ENCODE peak calls at places on chromosome 14, in six cellular contexts. Q, F, M, G, E and O are unnamed samples.

GRCh38 chr14:74611672-74612345 is at the start of gene LTBP2:
- DNase-seq in Q (no peak), F (peak; percentile 69), M (peak; percentile 56), G (no peak), E (no peak), O (peak; percentile 90)

GRCh38 chr14:103886304-103887169 is 39.2 kb upstream of the PPP1R13B start:
- DNase-seq in Q (no peak), F (peak; percentile 72), M (no peak), G (no peak), E (peak; percentile 57), O (no peak)

GRCh38 chr14:89828473-89829200 is 125.9 kb downstream of the EFCAB11 start:
- DNase-seq in Q (no peak), F (no peak), M (no peak), G (no peak), E (no peak), O (no peak)

GRCh38 chr14:75392686-75393641 is 34.9 kb upstream of the JDP2 start:
- DNase-seq in Q (no peak), F (no peak), M (no peak), G (no peak), E (no peak), O (no peak)

GRCh38 chr14:57999471-57999870 is 133.6 kb upstream of the SLC35F4 start:
- DNase-seq in Q (no peak), F (no peak), M (no peak), G (no peak), E (no peak), O (no peak)

GRCh38 chr14:35742448-35742847 is 66.6 kb downstream of the RALGAPA1 start:
- DNase-seq in Q (no peak), F (no peak), M (no peak), G (no peak), E (no peak), O (no peak)

GRCh38 chr14:29799718-29800117 is 127.9 kb downstream of the PRKD1 start:
- DNase-seq in Q (no peak), F (no peak), M (no peak), G (no peak), E (no peak), O (no peak)

GRCh38 chr14:20215196-20215595 is 8.3 kb upstream of the OR11H6 start:
- DNase-seq in Q (no peak), F (no peak), M (no peak), G (no peak), E (no peak), O (no peak)

GRCh38 chr14:54713364-54713763 is 146.4 kb downstream of the SAMD4A start:
- DNase-seq in Q (peak; percentile 78), F (no peak), M (no peak), G (no peak), E (no peak), O (no peak)

GRCh38 chr14:69879175-69880047 is at the start of gene SMOC1:
- DNase-seq in Q (no peak), F (peak; percentile 95), M (peak; percentile 90), G (peak; percentile 57), E (no peak), O (peak; percentile 84)

GRCh38 chr14:73778736-73779135 is 64.6 kb upstream of the PNMA1 start:
- DNase-seq in Q (no peak), F (no peak), M (no peak), G (no peak), E (no peak), O (no peak)

GRCh38 chr14:74085828-74086227 is 1.1 kb downstream of the LIN52 start:
- DNase-seq in Q (no peak), F (no peak), M (no peak), G (no peak), E (no peak), O (no peak)

DNA sequence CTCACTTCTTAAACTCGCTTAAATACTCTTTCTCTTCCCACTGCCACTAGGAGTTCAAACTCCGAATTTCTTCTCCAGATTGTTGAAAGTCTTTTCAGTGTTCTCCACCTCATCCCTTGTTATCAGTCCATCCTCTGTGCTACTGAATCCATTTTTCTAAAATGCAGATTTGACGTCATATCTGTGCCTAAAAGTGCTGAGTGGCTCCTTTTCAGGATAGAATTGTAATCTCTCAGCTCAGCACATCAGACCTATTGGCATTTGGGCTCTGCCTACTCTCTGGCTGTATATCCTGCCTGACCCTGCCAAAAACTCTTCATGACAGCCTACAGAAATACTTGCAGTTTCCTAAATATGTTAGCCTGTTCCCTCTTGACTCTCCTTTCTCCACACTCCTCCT is 1.0 kb upstream of the RABGGTA start:
- DNase-seq in Q (no peak), F (no peak), M (no peak), G (no peak), E (no peak), O (no peak)
- H3K27ac ChIP-seq in Q (no peak overlapping the region), F (no peak overlapping the region), M (no peak overlapping the region), G (no peak overlapping the region), E (no peak overlapping the region), O (peak overlapping the region; percentile 99)

DNA sequence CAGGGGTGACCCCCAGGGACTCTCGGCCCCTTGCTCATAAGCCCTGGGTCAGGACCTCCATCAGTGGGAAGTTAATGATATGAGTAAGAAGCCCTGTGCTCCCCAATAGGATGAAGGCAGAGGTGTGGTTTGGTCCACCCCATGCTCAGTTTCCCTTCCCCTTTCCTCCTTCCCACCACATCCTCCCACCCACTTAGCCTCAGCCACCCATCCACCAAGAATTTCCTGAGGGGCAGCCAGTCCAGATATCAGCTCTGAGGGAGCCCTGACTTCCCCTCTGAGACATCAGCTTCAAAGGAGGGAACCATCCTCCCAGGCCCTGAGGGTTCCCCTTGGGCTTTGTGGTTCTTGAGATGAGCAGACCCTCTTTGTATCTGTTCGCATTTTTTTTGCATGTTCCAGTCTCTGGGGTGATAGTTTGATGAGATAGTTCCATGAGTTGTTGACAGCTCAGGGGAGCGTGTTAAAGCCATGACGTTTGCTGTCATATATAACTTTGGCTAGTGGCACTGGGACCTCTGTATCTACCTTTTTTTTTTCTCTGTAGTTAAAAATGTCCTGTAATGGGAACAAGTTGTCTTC is 71.2 kb downstream of the LGMN start:
- DNase-seq in Q (no peak), F (no peak), M (no peak), G (no peak), E (no peak), O (no peak)
- H3K4me1 ChIP-seq in Q (peaks cover 6% of the 10 kb centered on the region), F (no peaks in the 10 kb centered on the region), M (no peaks in the 10 kb centered on the region), G (peaks cover 4% of the 10 kb centered on the region), E (no peaks in the 10 kb centered on the region), O (peaks cover 24% of the 10 kb centered on the region)

GRCh38 chr14:67514650-67515385 is 18.3 kb upstream of the PLEKHH1 start:
- DNase-seq in Q (peak; percentile 24), F (peak; percentile 70), M (no peak), G (peak; percentile 15), E (peak; percentile 23), O (peak; percentile 53)
- H3K27ac ChIP-seq in Q (no peak overlapping the region), F (no peak overlapping the region), M (no peak overlapping the region), G (no peak overlapping the region), E (peak overlapping the region; percentile 42), O (peak overlapping the region; percentile 59)

GRCh38 chr14:38143170-38143569 is 64.5 kb upstream of the SSTR1 start:
- DNase-seq in Q (no peak), F (no peak), M (no peak), G (no peak), E (no peak), O (no peak)
- H3K4me1 ChIP-seq in Q (no peaks in the 10 kb centered on the region), F (no peaks in the 10 kb centered on the region), M (no peaks in the 10 kb centered on the region), G (peaks cover 14% of the 10 kb centered on the region), E (peaks cover 1% of the 10 kb centered on the region), O (no peaks in the 10 kb centered on the region)

GRCh38 chr14:59547310-59547709 is 29.3 kb downstream of the CCDC175 start:
- DNase-seq in Q (no peak), F (no peak), M (no peak), G (no peak), E (no peak), O (no peak)
- H3K27ac ChIP-seq in Q (no peak overlapping the region), F (no peak overlapping the region), M (no peak overlapping the region), G (no peak overlapping the region), E (no peak overlapping the region), O (no peak overlapping the region)

DNA sequence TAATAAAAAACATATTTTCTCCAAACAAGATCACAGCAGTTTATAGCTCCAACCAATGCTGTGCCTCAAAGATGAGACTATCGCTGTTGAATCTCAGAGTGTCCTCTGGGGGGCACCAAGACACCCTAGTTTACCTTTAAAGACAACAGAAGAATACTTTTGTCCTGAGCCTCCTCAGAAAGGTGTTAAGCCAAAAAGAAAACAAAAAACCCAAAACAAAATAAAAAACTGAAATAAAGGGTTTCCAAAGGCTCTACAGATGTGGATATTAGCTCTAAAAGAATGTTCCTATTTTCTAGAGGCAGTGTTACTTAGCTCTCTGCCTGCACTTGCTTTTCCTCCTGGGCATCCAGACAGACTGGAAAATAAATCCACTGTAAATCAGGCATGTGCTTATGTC is 86.9 kb upstream of the TTC7B start:
- DNase-seq in Q (peak; percentile 18), F (peak; percentile 78), M (peak; percentile 68), G (peak; percentile 72), E (peak; percentile 40), O (peak; percentile 45)
- H3K4me1 ChIP-seq in Q (no peaks in the 10 kb centered on the region), F (peaks cover 12% of the 10 kb centered on the region), M (no peaks in the 10 kb centered on the region), G (no peaks in the 10 kb centered on the region), E (no peaks in the 10 kb centered on the region), O (no peaks in the 10 kb centered on the region)

GRCh38 chr14:102610968-102611811 is 18.7 kb downstream of the RCOR1 start:
- DNase-seq in Q (no peak), F (no peak), M (no peak), G (no peak), E (no peak), O (no peak)
- H3K27ac ChIP-seq in Q (no peak overlapping the region), F (no peak overlapping the region), M (no peak overlapping the region), G (no peak overlapping the region), E (no peak overlapping the region), O (no peak overlapping the region)

DNA sequence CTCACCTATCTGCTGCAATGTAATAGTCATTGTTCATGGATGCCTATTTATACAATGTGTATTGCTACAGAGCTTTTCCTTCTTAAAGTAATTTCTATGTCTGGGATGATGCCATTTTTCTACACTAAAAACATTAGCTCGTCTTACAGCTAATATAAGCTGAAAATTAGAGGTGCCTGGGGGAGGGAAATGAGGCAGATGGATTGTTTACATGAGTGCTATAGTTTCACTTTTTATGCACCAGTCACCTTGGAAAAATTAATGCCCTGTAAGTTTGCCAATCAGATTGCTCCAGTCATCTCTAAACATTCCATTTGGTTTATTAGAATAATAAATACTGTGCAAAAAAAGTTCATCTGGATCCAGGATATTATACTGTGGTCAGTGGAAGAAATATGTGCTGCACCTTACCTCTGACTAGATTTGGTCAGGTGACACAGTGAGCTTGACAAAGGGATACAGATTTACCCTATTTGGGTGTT is 436.2 kb downstream of the RAD51B start:
- DNase-seq in Q (peak; percentile 91), F (no peak), M (no peak), G (peak; percentile 77), E (no peak), O (no peak)
- H3K4me1 ChIP-seq in Q (peaks cover 15% of the 10 kb centered on the region), F (peaks cover 77% of the 10 kb centered on the region), M (peaks cover 40% of the 10 kb centered on the region), G (peaks cover 3% of the 10 kb centered on the region), E (peaks cover 10% of the 10 kb centered on the region), O (peaks cover 8% of the 10 kb centered on the region)